ENCODE peak calls at places on chromosomes 5 and 9, in nine cellular contexts. X is MG63; H is GM13976; E is BJ; V is ACHN; M is stimulated activated CD8-positive, alpha-beta memory T cell treated with anti-CD3 and anti-CD28 coated beads, Interleukin-7, amount 100 ng/mL, for 1 hour; O is SW 1271; Y is gastrocnemius medialis; Z is right lobe of liver. D is an unnamed sample.

GRCh38 chr5:90184764-90185163 is 224.8 kb downstream of the CETN3 start:
- DNase-seq in M (no peak), O (no peak), E (no peak), X (no peak), Y (no peak), Z (no peak), V (no peak), H (no peak), D (no peak)

GRCh38 chr5:142819292-142819691 is 49.1 kb downstream of the ARHGAP26 start:
- DNase-seq in X (no peak), Z (no peak), M (no peak), E (no peak), V (no peak), H (no peak), O (no peak), Y (no peak), D (no peak)

GRCh38 chr9:126805546-126806262 is 864 bp downstream of the ZBTB43 start:
- DNase-seq in Z (peak), Y (peak), O (peak), V (peak), M (peak), E (no peak), X (peak), H (peak), D (peak)

GRCh38 chr9:27339661-27340295 is 42.8 kb upstream of the EQTN start:
- DNase-seq in O (no peak), M (no peak), Z (no peak), H (no peak), E (no peak), V (no peak), Y (no peak), X (no peak), D (no peak)

GRCh38 chr5:37715361-37715760 is 124.5 kb downstream of the GDNF start:
- DNase-seq in O (no peak), X (no peak), Y (no peak), M (no peak), H (no peak), E (no peak), Z (no peak), V (no peak), D (no peak)

GRCh38 chr5:76083555-76084495 is 642 bp downstream of the SV2C start:
- DNase-seq in H (peak), E (no peak), Z (no peak), V (no peak), X (no peak), O (no peak), M (no peak), Y (no peak), D (peak)

GRCh38 chr5:171774418-171774817 is 11.2 kb upstream of the SMIM23 start:
- DNase-seq in V (no peak), Z (no peak), X (no peak), E (no peak), M (no peak), O (no peak), Y (no peak), H (no peak), D (no peak)

GRCh38 chr5:160245506-160246100 is 16.3 kb downstream of the FABP6 start:
- DNase-seq in V (no peak), Z (no peak), H (no peak), X (no peak), M (no peak), O (no peak), E (no peak), Y (no peak), D (no peak)

GRCh38 chr5:177489119-177489716 is 8.2 kb downstream of the PDLIM7 start:
- DNase-seq in O (no peak), E (no peak), Z (no peak), M (no peak), Y (no peak), H (no peak), V (no peak), X (no peak), D (peak)

GRCh38 chr5:73780297-73781080 is 154.5 kb downstream of the ARHGEF28 start:
- DNase-seq in V (no peak), X (no peak), E (no peak), M (no peak), Y (no peak), O (no peak), H (no peak), Z (no peak), D (no peak)

GRCh38 chr5:163869611-163870010 is 364.2 kb downstream of the MAT2B start:
- DNase-seq in H (no peak), Z (no peak), M (no peak), X (no peak), Y (no peak), E (no peak), V (no peak), O (no peak), D (no peak)

GRCh38 chr9:125794708-125795107 is 47.5 kb downstream of the PBX3 start:
- DNase-seq in O (no peak), Z (no peak), V (no peak), E (no peak), H (no peak), Y (no peak), M (no peak), X (no peak), D (no peak)

GRCh38 chr5:64417390-64417789 is 88.4 kb upstream of the RGS7BP start:
- DNase-seq in V (no peak), H (no peak), M (no peak), Y (no peak), E (no peak), Z (no peak), O (no peak), X (no peak), D (no peak)

GRCh38 chr5:168125445-168126199 is 165.8 kb upstream of the WWC1 start:
- DNase-seq in Z (no peak), V (no peak), H (no peak), X (peak), Y (no peak), O (no peak), M (no peak), E (no peak), D (no peak)

GRCh38 chr9:136796238-136796774 is at the start of gene CCDC183:
- DNase-seq in V (no peak), O (no peak), X (no peak), H (no peak), E (no peak), Z (no peak), M (no peak), Y (no peak), D (no peak)

GRCh38 chr9:93543117-93543516 is 33.3 kb upstream of the PHF2 start:
- DNase-seq in Y (no peak), Z (no peak), E (no peak), M (no peak), X (no peak), V (no peak), H (no peak), O (no peak), D (no peak)